ENCODE peak calls at places on chromosome 9, in six cellular contexts. J, S, P, C, K and Q are unnamed samples.

GRCh38 chr9:128550770-128551651 is 1.4 kb upstream of the SPTAN1 start:
- DNase-seq in J (no peak), C (no peak), S (peak), P (no peak), K (no peak), Q (no peak)

GRCh38 chr9:89764217-89764616 is 159.4 kb downstream of the GADD45G start:
- DNase-seq in K (no peak), S (no peak), C (no peak), J (no peak), P (no peak), Q (no peak)

GRCh38 chr9:15735083-15735974 is 182.5 kb downstream of the CCDC171 start:
- DNase-seq in J (no peak), K (peak), S (no peak), P (no peak), C (peak), Q (no peak)

GRCh38 chr9:19127881-19128719 is 808 bp upstream of the PLIN2 start:
- DNase-seq in S (no peak), C (peak), K (peak), J (no peak), P (peak), Q (peak)

GRCh38 chr9:88733651-88734470 is 198.9 kb downstream of the NXNL2 start:
- DNase-seq in J (no peak), S (no peak), P (no peak), C (peak), K (no peak), Q (no peak)

GRCh38 chr9:82673904-82674303 is 389.0 kb downstream of the RASEF start:
- DNase-seq in P (no peak), J (no peak), C (no peak), K (no peak), S (no peak), Q (no peak)

GRCh38 chr9:120864719-120865118 is 12.3 kb downstream of the PHF19 start:
- DNase-seq in S (no peak), P (no peak), C (no peak), K (no peak), J (no peak), Q (no peak)

GRCh38 chr9:124441291-124441690 is 9.0 kb upstream of the ADGRD2 start:
- DNase-seq in J (no peak), K (no peak), C (no peak), S (no peak), P (no peak), Q (no peak)

GRCh38 chr9:81394816-81395215 is 294.5 kb downstream of the TLE1 start:
- DNase-seq in C (no peak), K (no peak), S (no peak), P (no peak), J (no peak), Q (no peak)

GRCh38 chr9:114319147-114319546 is 3.8 kb upstream of the ORM1 start:
- DNase-seq in J (no peak), P (no peak), K (no peak), C (no peak), S (peak), Q (no peak)

GRCh38 chr9:133514475-133515239 is 10.1 kb downstream of the MYMK start:
- DNase-seq in J (no peak), S (no peak), K (no peak), C (peak), P (no peak), Q (no peak)

GRCh38 chr9:125843646-125844045 is 96.5 kb downstream of the PBX3 start:
- DNase-seq in J (no peak), K (no peak), P (no peak), S (no peak), C (peak), Q (no peak)

GRCh38 chr9:79255681-79256080 is 316.1 kb upstream of the TLE4 start:
- DNase-seq in J (no peak), S (no peak), P (no peak), K (no peak), C (no peak), Q (no peak)

GRCh38 chr9:121233906-121234901 is 32.5 kb upstream of the RAB14 start:
- DNase-seq in K (no peak), J (no peak), S (no peak), P (no peak), C (no peak), Q (no peak)

GRCh38 chr9:98401140-98402025 is 145.9 kb upstream of the TBC1D2 start:
- DNase-seq in C (peak), S (no peak), J (no peak), K (no peak), P (no peak), Q (no peak)

GRCh38 chr9:130017035-130017909 is 25.7 kb downstream of the FNBP1 start:
- DNase-seq in S (no peak), J (no peak), P (no peak), C (no peak), K (no peak), Q (no peak)

GRCh38 chr9:93825348-93826115 is 129.6 kb downstream of the BARX1 start:
- DNase-seq in C (no peak), P (no peak), S (peak), J (no peak), K (no peak), Q (no peak)

GRCh38 chr9:98365227-98365669 is 109.8 kb upstream of the TBC1D2 start:
- DNase-seq in C (no peak), S (no peak), K (peak), J (no peak), P (no peak), Q (peak)

GRCh38 chr9:5838884-5839571 is 6.1 kb upstream of the ERMP1 start:
- DNase-seq in C (peak), K (peak), S (peak), J (no peak), P (peak), Q (peak)

GRCh38 chr9:89999534-90000370 is 394.9 kb downstream of the GADD45G start:
- DNase-seq in C (peak), K (peak), P (peak), J (no peak), S (peak), Q (no peak)

GRCh38 chr9:127557466-127557869 is 54.6 kb upstream of the STXBP1 start:
- DNase-seq in S (no peak), J (no peak), P (no peak), C (no peak), K (no peak), Q (no peak)

GRCh38 chr9:130445268-130445983 is 665 bp downstream of the ASS1 start:
- DNase-seq in C (peak), S (peak), P (peak), J (no peak), K (no peak), Q (no peak)

GRCh38 chr9:99445377-99445891 is 223.4 kb downstream of the SEC61B start:
- DNase-seq in C (peak), J (no peak), S (no peak), P (no peak), K (peak), Q (no peak)

GRCh38 chr9:27112235-27112634 is 3.2 kb downstream of the TEK start:
- DNase-seq in K (no peak), S (no peak), P (no peak), J (no peak), C (no peak), Q (no peak)

GRCh38 chr9:122340161-122340560 is 30.7 kb upstream of the PTGS1 start:
- DNase-seq in P (no peak), J (no peak), K (no peak), S (no peak), C (peak), Q (no peak)

GRCh38 chr9:135602789-135603481 is 36.4 kb downstream of the GLT6D1 start:
- DNase-seq in J (no peak), C (peak), S (peak), K (peak), P (peak), Q (peak)

GRCh38 chr9:11757408-11757807 is 935.8 kb upstream of the TYRP1 start:
- DNase-seq in K (no peak), C (no peak), J (no peak), P (no peak), S (no peak), Q (no peak)

GRCh38 chr9:134835987-134836386 is 44.6 kb upstream of the FCN2 start:
- DNase-seq in S (no peak), C (no peak), P (no peak), J (no peak), K (no peak), Q (no peak)

DNA sequence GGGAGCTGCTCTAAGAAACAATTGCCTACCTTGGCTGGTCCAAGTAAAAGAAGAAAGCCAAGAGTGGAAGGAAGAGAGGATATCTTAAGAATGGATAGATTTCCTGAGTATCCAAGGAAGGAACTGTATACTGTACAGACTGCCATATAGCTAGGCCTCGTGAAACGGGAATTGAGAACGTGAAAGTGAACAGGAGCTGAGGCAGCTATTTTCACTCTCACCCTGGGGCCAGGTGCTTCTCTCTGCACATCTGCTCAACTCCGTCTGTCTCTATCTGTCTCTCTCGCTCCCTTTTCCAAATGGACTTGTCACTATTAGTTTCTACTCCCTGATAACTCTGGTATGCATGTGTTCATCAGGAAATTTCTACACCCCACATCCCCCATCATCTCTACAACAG is 35.9 kb upstream of the TESK1 start:
- DNase-seq in C (no peak), J (no peak), P (no peak), K (no peak), S (no peak), Q (no peak)
- TF ChIP-seq POLR2A in C (no peak), J (no peak), P (no peak), K (no peak), S (no peak), Q (no peak)

GRCh38 chr9:34458013-34458966 is at the start of the genes DNAI1 and FAM219A:
- DNase-seq in P (peak), C (peak), K (peak), S (peak), J (peak), Q (peak)
- TF ChIP-seq POLR2A in P (no peak), C (peak), K (peak), S (peak), J (peak), Q (peak)

GRCh38 chr9:73133042-73133651 is 18.5 kb upstream of the ANXA1 start:
- DNase-seq in P (no peak), K (no peak), J (no peak), S (no peak), C (no peak), Q (peak)

GRCh38 chr9:73129941-73130695 is 21.5 kb upstream of the ANXA1 start:
- DNase-seq in S (no peak), C (no peak), P (no peak), J (no peak), K (no peak), Q (no peak)

GRCh38 chr9:73131376-73131775 is 20.3 kb upstream of the ANXA1 start:
- DNase-seq in J (no peak), P (no peak), K (no peak), S (no peak), C (no peak), Q (no peak)

GRCh38 chr9:73133921-73134407 is 17.7 kb upstream of the ANXA1 start:
- DNase-seq in K (peak), J (no peak), C (no peak), S (no peak), P (no peak), Q (peak)

GRCh38 chr9:73132034-73132776 is 19.5 kb upstream of the ANXA1 start:
- DNase-seq in C (peak), K (peak), P (peak), J (no peak), S (peak), Q (peak)
- TF ChIP-seq POLR2A in C (no peak), K (no peak), P (no peak), J (peak), S (no peak), Q (peak)

GRCh38 chr9:137275937-137276756 is 1.4 kb upstream of the TOR4A start:
- DNase-seq in P (no peak), S (peak), J (no peak), C (no peak), K (no peak), Q (no peak)

GRCh38 chr9:137278913-137279711 is 1.6 kb downstream of the TOR4A start:
- DNase-seq in K (no peak), J (no peak), S (no peak), C (no peak), P (no peak), Q (no peak)

GRCh38 chr9:137276757-137277328 is 683 bp upstream of the TOR4A start:
- DNase-seq in P (peak), J (no peak), S (peak), K (peak), C (peak), Q (peak)

GRCh38 chr9:137278061-137278912 is 761 bp downstream of the TOR4A start:
- DNase-seq in J (no peak), K (no peak), S (peak), C (no peak), P (no peak), Q (peak)

DNA sequence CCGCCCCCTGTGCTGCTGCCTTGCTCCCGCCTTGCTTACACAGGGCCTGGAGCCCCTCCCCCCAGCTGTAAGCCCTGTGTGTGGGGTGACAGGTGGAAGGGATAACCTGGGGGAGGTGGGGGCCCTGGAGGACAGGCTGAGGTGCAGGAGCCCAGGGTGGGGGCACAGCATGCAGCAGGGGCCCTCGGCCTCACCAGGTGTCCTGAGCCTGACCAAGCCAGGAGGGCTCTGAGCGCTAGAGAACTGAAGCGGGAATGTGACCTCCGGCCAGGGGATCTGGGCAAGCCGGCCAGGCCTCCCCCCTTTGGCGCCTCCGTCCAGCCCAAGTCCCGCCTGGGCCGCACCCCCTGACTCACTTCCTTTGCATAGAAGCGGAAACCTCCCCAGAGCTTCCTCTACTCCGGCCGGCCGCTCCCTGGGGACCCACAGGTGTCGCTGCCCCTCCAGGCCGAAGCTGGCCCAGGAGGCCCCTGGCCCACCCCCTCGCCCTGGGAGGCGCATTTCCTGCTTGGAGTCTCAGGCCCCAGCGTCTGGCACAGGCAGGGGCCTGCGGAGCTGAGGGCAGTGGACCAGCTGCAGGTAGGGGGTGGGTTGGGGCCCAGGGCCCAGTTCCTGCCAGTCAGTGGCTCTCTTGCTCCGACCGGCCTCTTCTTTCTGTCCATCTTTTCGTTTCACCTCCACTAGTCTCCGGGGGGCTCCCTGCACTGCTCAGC is at the start of gene TOR4A:
- DNase-seq in C (peak), K (peak), S (peak), J (peak), P (peak), Q (peak)
- TF ChIP-seq POLR2A in C (peak), K (peak), S (peak), J (peak), P (no peak), Q (peak)

DNA sequence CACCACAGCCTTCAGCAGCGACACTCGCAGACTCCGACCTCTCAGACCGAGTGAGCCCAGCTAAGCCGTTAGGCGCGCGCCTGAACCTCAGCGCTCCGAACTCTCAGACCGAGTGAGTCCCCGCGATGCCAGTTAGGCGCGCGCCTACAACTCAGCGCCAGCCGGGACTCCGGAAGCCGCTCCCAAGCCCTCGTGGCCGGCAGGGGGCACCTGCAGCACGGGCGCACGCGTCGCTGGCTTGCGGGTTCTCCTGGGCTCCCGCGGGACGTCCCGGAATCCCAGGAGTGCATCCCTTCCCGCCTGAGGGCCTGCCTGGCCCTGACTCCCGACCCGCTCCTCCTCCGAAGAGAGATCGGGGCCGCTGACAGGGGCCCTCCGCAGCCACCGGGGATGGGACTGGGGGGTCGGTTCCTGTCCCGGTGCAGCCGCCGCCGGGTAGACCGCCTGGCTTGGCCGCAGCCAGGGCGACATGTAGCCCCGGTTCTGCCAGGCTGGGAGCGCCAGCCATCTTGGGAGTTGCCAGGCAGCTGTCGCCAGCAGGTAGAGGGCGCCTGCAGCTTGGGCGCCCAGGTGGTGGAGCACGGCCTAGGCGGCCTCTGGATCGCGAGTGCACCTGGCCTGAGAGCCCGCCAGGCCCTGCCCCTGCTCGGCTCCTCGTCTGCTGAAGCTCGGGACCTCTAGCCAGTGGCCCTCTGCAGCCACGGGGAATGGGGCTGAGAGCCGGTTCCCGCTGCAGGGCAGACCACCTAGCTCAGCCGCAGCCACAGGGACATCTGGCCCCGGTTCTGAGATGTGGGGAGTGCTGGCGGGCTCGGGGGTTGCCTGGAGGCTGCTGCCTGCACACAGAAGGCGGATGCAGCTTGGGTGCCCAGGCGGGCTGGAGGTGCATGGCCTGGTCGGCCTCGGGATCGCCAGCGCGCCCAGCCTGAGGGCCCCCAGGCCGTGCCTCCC is at the start of gene ANKRD18A:
- DNase-seq in S (peak), C (peak), P (peak), K (peak), J (no peak), Q (peak)
- TF ChIP-seq POLR2A in S (peak), C (no peak), P (no peak), K (peak), J (no peak), Q (no peak)